ENCODE peak calls at places on chromosomes 16 and 17, in seven cellular contexts. Y, D, V, M, T, H and C are unnamed samples.

GRCh38 chr17:44559288-44560249 is 2.3 kb downstream of the FZD2 start:
- DNase-seq in H (no peak), T (no peak), D (no peak), V (no peak), Y (no peak), M (no peak), C (no peak)

GRCh38 chr16:84751947-84752346 is 52.1 kb downstream of the USP10 start:
- DNase-seq in H (peak), M (no peak), T (no peak), D (no peak), Y (no peak), V (peak), C (no peak)

GRCh38 chr17:80274317-80274716 is 13.7 kb downstream of the RNF213 start:
- DNase-seq in H (no peak), Y (no peak), T (no peak), V (no peak), D (no peak), M (no peak), C (no peak)

GRCh38 chr16:56635441-56635967 is 3.0 kb upstream of the MT1A start:
- DNase-seq in T (no peak), H (no peak), M (no peak), V (no peak), D (no peak), Y (no peak), C (no peak)

GRCh38 chr17:20935740-20936139 is 107.1 kb downstream of the USP22 start:
- DNase-seq in D (no peak), T (no peak), H (peak), Y (no peak), V (peak), M (no peak), C (no peak)

GRCh38 chr17:35743911-35744328 is 9.1 kb downstream of the GAS2L2 start:
- DNase-seq in D (peak), M (no peak), H (peak), Y (no peak), V (peak), T (no peak), C (no peak)

GRCh38 chr16:88406096-88407041 is 23.6 kb downstream of the ZNF469 start:
- DNase-seq in H (no peak), V (no peak), Y (no peak), T (no peak), M (no peak), D (no peak), C (no peak)

GRCh38 chr17:72419866-72420774 is 299.3 kb downstream of the SOX9 start:
- DNase-seq in D (no peak), T (no peak), Y (peak), V (no peak), H (no peak), M (no peak), C (no peak)

GRCh38 chr17:81566461-81567126 is 14.4 kb upstream of the FAAP100 start:
- DNase-seq in Y (peak), M (peak), D (no peak), H (peak), T (peak), V (peak), C (peak)

GRCh38 chr16:2468142-2468724 is 2.9 kb upstream of the NTN3 start:
- DNase-seq in V (no peak), H (no peak), M (no peak), T (no peak), Y (no peak), D (peak), C (no peak)

GRCh38 chr17:19317359-19318095 is 45.0 kb downstream of the B9D1 start:
- DNase-seq in D (peak), M (peak), T (peak), H (peak), V (peak), Y (peak), C (peak)

GRCh38 chr17:13544292-13544691 is 57.4 kb downstream of the HS3ST3A1 start:
- DNase-seq in V (peak), M (peak), Y (peak), H (peak), D (no peak), T (no peak), C (peak)

GRCh38 chr17:79826210-79826680 is 13.0 kb downstream of the CBX4 start:
- DNase-seq in D (no peak), M (no peak), H (no peak), V (no peak), T (no peak), Y (no peak), C (no peak)

GRCh38 chr16:86571197-86571915 is 4.7 kb downstream of the FOXC2 start:
- DNase-seq in M (no peak), V (peak), H (no peak), D (no peak), Y (no peak), T (no peak), C (no peak)

GRCh38 chr17:49381033-49381432 is 19.0 kb upstream of the ZNF652 start:
- DNase-seq in T (no peak), D (no peak), Y (no peak), H (no peak), V (no peak), M (no peak), C (no peak)

GRCh38 chr17:19331553-19332245 is 30.8 kb downstream of the B9D1 start:
- DNase-seq in T (no peak), D (no peak), Y (no peak), M (no peak), H (no peak), V (no peak), C (no peak)

GRCh38 chr16:47966325-47966724 is 189.5 kb downstream of the ABCC12 start:
- DNase-seq in Y (no peak), V (no peak), T (no peak), M (no peak), H (no peak), D (no peak), C (no peak)

GRCh38 chr16:70269471-70269870 is 17.7 kb upstream of the EXOSC6 start:
- DNase-seq in M (no peak), V (no peak), Y (no peak), H (no peak), D (no peak), T (no peak), C (no peak)

GRCh38 chr16:70271696-70272095 is 17.6 kb downstream of the AARS1 start:
- DNase-seq in Y (no peak), H (no peak), T (no peak), M (no peak), D (no peak), V (no peak), C (no peak)

GRCh38 chr16:70270176-70270575 is 18.4 kb upstream of the EXOSC6 start:
- DNase-seq in T (no peak), D (no peak), M (no peak), Y (no peak), V (no peak), H (no peak), C (no peak)

DNA sequence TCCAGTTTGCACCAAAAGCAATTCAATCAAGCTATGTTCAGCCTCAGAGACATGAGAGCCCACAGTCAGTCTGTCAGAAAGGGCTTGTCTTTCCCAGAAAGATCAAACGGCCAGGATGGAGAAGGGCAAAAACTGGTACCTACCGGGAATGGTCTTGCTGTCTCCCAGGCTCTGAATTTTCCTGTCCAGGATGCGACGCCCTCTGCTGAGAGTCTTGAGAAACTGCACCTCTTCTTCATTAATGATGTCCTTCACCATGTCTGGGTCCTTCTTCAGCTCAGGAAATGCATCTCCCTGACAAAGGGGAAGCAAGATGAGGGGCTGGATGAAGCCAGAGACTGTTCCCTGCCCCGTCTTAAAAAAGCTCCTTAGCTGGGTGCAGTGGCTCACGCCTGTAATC is 15.8 kb upstream of the EXOSC6 start:
- DNase-seq in D (peak), T (no peak), V (peak), M (no peak), Y (no peak), H (peak), C (no peak)
- TF ChIP-seq CTCF in D (peak), T (peak), V (peak), M (peak), Y (peak), H (peak), C (peak)

GRCh38 chr17:37518816-37519215 is 29.1 kb downstream of the DUSP14 start:
- DNase-seq in V (no peak), Y (no peak), M (no peak), H (peak), T (no peak), D (no peak), C (peak)
- TF ChIP-seq CTCF in V (no peak), Y (no peak), M (no peak), H (peak), T (peak), D (no peak), C (no peak)

GRCh38 chr17:41656249-41657023 is 32.1 kb upstream of the KRT17 start:
- DNase-seq in T (no peak), Y (no peak), V (no peak), H (no peak), D (no peak), M (no peak), C (no peak)

GRCh38 chr17:41654908-41655607 is 30.7 kb upstream of the KRT17 start:
- DNase-seq in D (no peak), Y (no peak), H (no peak), T (no peak), M (no peak), V (no peak), C (no peak)

GRCh38 chr17:41657936-41658335 is 30.7 kb upstream of the EIF1 start:
- DNase-seq in Y (no peak), D (no peak), T (no peak), H (no peak), M (no peak), V (no peak), C (no peak)

GRCh38 chr17:41655611-41656111 is 31.3 kb upstream of the KRT17 start:
- DNase-seq in V (no peak), H (no peak), Y (peak), D (peak), T (no peak), M (no peak), C (no peak)

DNA sequence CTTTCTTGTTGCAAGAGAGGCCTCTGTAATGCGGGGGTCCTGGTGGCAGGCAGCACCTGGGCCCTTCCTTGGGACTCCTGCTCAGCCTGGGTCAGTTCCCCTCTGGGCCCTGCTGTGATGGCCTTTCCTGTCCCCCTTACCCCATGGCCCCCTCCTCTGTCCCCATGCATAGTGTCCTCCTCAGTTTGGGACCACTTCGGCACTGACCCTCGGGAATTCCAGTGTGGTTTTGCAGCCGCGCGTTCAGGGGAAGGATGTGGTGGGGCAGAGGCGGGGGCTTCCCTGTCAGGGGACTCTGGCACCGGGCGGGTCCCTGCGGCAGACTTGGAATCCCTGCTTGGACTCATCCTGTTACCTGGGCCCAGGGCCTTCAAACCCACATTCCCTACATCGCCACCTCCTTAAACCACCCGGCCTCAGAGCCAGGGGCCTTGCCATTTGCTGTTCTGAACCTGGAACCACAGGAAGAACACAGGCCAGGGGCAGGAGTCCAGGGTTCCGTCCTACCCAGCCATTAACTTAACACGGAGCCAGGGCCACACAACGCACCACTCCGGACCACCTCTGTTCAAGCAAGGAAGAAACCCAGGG is 31.4 kb upstream of the EIF1 start:
- DNase-seq in V (no peak), Y (peak), D (no peak), H (no peak), M (no peak), T (no peak), C (no peak)
- TF ChIP-seq CTCF in V (no peak), Y (no peak), D (no peak), H (no peak), M (no peak), T (no peak), C (no peak)

GRCh38 chr17:30372755-30373154 is 6.0 kb upstream of the CPD start:
- DNase-seq in H (peak), V (no peak), Y (no peak), M (no peak), D (no peak), T (no peak), C (no peak)
- TF ChIP-seq CTCF in H (peak), V (peak), Y (no peak), M (no peak), D (no peak), T (no peak), C (no peak)